ENCODE peak calls at places on chromosomes 1 and 21, in eight cellular contexts. F, T, G, E, S, P, W and Z are unnamed samples. For H3K4me1, the result is how much of the 10 kb centered on the place peaks cover.

GRCh38 chr1:153534933-153535663 is 693 bp downstream of the S100A6 start:
- DNase-seq in E (no peak), S (peak), F (no peak), G (no peak), P (peak), T (no peak), W (peak), Z (peak)

GRCh38 chr21:41526478-41527087 is 18.6 kb upstream of the TMPRSS2 start:
- DNase-seq in P (peak), S (no peak), W (peak), E (peak), G (no peak), T (peak), F (no peak), Z (peak)

GRCh38 chr1:156654700-156655099 is 12.8 kb downstream of the BCAN start:
- DNase-seq in E (no peak), P (no peak), F (no peak), T (no peak), G (no peak), S (no peak), W (no peak), Z (no peak)

GRCh38 chr1:45381243-45381642 is 41.0 kb upstream of the MUTYH start:
- DNase-seq in T (no peak), W (no peak), F (no peak), S (no peak), E (no peak), P (no peak), G (no peak), Z (no peak)

GRCh38 chr1:7705048-7705907 is 65.8 kb upstream of the VAMP3 start:
- DNase-seq in G (peak), T (peak), E (peak), P (peak), S (no peak), F (no peak), W (peak), Z (peak)

GRCh38 chr21:46661211-46661625 is 25.7 kb downstream of the PRMT2 start:
- DNase-seq in T (peak), S (no peak), E (peak), G (peak), W (peak), P (no peak), F (peak), Z (peak)

GRCh38 chr1:53938136-53938830 is 7.2 kb downstream of the IFT25 start:
- DNase-seq in S (no peak), W (no peak), F (no peak), G (no peak), T (no peak), E (no peak), P (no peak), Z (no peak)

GRCh38 chr1:156590326-156591180 is 1.0 kb upstream of the NAXE start:
- DNase-seq in T (no peak), G (no peak), E (no peak), S (no peak), W (no peak), F (no peak), P (no peak), Z (no peak)

GRCh38 chr1:41626146-41626545 is 141.7 kb upstream of the EDN2 start:
- DNase-seq in P (no peak), G (peak), S (no peak), F (no peak), E (no peak), T (no peak), W (no peak), Z (no peak)

GRCh38 chr1:38672692-38673091 is 186.9 kb downstream of the RRAGC start:
- DNase-seq in P (no peak), E (no peak), F (no peak), W (peak), S (no peak), G (no peak), T (no peak), Z (no peak)

GRCh38 chr1:221429262-221429661 is 312.6 kb downstream of the DUSP10 start:
- DNase-seq in G (no peak), T (no peak), F (no peak), W (no peak), P (no peak), S (no peak), E (no peak), Z (no peak)

GRCh38 chr1:55170426-55170825 is 44.7 kb downstream of the USP24 start:
- DNase-seq in E (no peak), W (no peak), S (no peak), F (no peak), P (no peak), G (no peak), T (no peak), Z (no peak)

GRCh38 chr1:196608401-196609113 is at the start of gene KCNT2:
- DNase-seq in E (peak), F (peak), G (peak), W (peak), S (peak), T (peak), P (peak), Z (peak)

GRCh38 chr1:2585318-2586092 is 1.1 kb upstream of the PRXL2B start:
- DNase-seq in F (peak), W (peak), S (peak), T (peak), P (peak), G (peak), E (no peak), Z (peak)

GRCh38 chr1:151574575-151575529 is 34.7 kb downstream of the TUFT1 start:
- DNase-seq in E (no peak), W (peak), S (peak), G (no peak), F (no peak), T (peak), P (no peak), Z (no peak)

GRCh38 chr1:6127587-6128163 is 52.4 kb downstream of the CHD5 start:
- DNase-seq in P (peak), W (peak), T (peak), S (peak), F (peak), G (peak), E (peak), Z (peak)

GRCh38 chr21:45849651-45850050 is 131.9 kb upstream of the COL6A1 start:
- DNase-seq in W (no peak), T (no peak), E (no peak), S (no peak), G (no peak), F (no peak), P (no peak), Z (no peak)

DNA sequence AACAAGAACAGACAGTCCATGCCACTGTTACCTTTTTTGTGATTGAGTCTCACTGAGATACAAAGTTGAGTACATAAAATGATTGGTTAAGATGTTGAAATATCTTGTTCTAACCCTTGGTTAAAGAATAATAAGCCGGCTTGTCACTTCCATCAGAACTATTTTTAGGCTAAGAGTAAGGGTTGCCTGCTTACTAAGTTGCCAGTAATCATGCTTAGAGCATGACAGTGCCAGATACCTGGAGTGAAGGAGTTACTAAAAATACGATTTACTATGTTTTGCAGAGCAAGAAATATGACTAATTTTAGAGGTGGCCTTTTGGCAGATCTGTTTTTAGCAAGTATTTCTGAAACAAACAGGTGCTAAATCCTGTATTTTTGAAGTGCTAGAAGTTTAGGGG is 6.0 kb downstream of the HUNK start:
- DNase-seq in P (no peak), S (no peak), W (no peak), F (no peak), G (no peak), E (no peak), T (no peak), Z (no peak)
- H3K4me3 ChIP-seq in P (no peak), S (no peak), W (no peak), F (no peak), G (no peak), E (no peak), T (no peak), Z (no peak)

DNA sequence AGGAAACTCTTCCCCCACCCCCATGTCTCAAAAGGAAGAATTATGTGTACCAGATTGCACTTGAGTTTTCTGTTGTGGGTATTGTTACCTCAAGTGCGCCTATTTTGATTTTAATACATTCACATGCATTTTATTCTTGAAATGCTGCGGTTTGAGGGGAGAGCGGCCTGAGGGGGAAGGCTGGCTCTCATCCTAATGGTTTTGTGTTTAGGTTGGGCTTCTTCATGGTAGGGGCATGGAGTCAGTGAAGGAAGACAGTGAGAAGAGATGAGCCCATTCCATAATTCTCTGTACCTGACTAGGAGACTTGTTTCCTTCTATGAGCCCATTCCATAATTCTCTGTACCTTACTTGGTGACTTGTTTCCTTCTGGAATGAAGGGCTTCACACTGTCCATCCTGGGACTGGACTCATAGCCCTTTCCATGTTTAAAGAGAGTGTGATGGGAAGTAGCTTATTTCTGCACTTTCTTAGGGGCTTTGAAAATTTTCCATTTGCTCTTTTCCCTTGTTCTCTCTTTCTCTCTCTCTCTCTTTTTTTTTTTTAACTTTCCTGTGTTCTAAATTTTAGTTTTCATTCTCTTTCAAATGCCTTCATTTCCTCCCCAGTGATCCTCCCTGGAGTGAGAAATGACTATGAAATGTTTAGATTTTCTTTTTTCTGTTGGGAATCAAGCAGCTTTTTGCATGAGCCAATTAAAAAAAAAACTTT is 1.9 kb downstream of the AK4 start:
- DNase-seq in F (no peak), T (no peak), E (no peak), G (no peak), P (no peak), S (no peak), W (no peak), Z (no peak)
- H3K4me1 ChIP-seq in F (under half), T (under half), E (under half), G (under half), P (under half), S (under half), W (half or more), Z (under half)

DNA sequence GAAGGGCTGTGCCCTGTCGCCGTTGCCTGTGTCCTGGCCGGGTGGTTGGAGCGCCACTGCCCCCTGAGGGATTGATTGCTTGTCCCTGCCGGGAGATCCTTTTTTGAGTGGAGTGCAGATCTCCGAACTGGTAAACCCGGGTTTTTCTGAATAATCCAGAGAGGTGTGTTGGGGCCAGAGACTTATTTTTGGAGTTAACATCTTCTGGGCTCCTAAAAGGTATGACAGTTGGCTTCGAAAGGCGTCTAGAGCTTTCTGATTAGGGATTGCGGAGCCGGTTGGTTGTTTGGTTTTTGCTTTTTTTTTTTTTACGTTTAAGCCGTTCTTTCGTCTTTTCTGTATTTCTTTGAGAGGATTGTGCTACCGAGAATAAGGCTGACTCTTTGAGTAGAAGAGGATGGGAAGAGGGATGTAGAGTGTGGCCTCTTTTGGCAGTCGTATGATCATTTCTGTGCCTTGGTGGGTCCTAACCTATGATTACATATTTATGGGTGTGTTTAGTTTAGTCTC is 756 bp downstream of the RLF start:
- DNase-seq in E (no peak), G (no peak), T (no peak), F (peak), S (no peak), W (no peak), P (no peak), Z (no peak)
- TF ChIP-seq CTCF in E (no peak), G (no peak), T (no peak), F (no peak), S (no peak), W (no peak), P (no peak), Z (no peak)

GRCh38 chr1:160207751-160208150 is 2.6 kb downstream of the PEA15 start:
- DNase-seq in P (no peak), G (no peak), T (no peak), S (no peak), F (no peak), E (no peak), W (no peak), Z (no peak)

GRCh38 chr1:160205242-160205973 is at the start of gene PEA15:
- DNase-seq in W (peak), T (peak), F (peak), E (peak), S (peak), G (peak), P (peak), Z (peak)

GRCh38 chr1:160207118-160207650 is 2.0 kb downstream of the PEA15 start:
- DNase-seq in F (no peak), T (no peak), W (no peak), E (no peak), G (no peak), P (no peak), S (no peak), Z (no peak)

GRCh38 chr1:160205974-160206369 is 788 bp downstream of the PEA15 start:
- DNase-seq in E (no peak), P (no peak), F (no peak), S (peak), W (no peak), T (peak), G (peak), Z (peak)

GRCh38 chr1:160206421-160207117 is 1.4 kb downstream of the PEA15 start:
- DNase-seq in W (no peak), T (peak), G (no peak), S (peak), P (no peak), E (no peak), F (no peak), Z (no peak)
- H3K4me3 ChIP-seq in W (peak), T (peak), G (peak), S (peak), P (peak), E (peak), F (peak), Z (no peak)